ENCODE peak calls at places on chromosomes 12 and 14, in nine cellular contexts. One of them, this sample, is unnamed.
A peak's percentile ranks its signal among the peaks of the same experiment; 100 is the strongest.

GRCh38 chr12:121823101-121823726 is 19.4 kb downstream of the SETD1B start:
- DNase-seq in AG04450: no peak
- DNase-seq in stomach: no peak
- DNase-seq in lung: no peak
- DNase-seq in bronchial epithelial cell: no peak
- DNase-seq in tibial artery: no peak
- DNase-seq in GM12865: no peak
- DNase-seq in ovary: no peak
- DNase-seq in A549: no peak
- DNase-seq in this sample: no peak

GRCh38 chr14:71472281-71472960 is 459.8 kb upstream of the RGS6 start:
- DNase-seq in AG04450: no peak
- DNase-seq in stomach: no peak
- DNase-seq in lung: no peak
- DNase-seq in bronchial epithelial cell: no peak
- DNase-seq in tibial artery: no peak
- DNase-seq in GM12865: peak; percentile 61
- DNase-seq in ovary: no peak
- DNase-seq in A549: no peak
- DNase-seq in this sample: peak; percentile 1

GRCh38 chr12:53232641-53233538 is 881 bp upstream of the RARG start:
- DNase-seq in AG04450: no peak
- DNase-seq in stomach: peak; percentile 70
- DNase-seq in lung: no peak
- DNase-seq in bronchial epithelial cell: peak; percentile 75
- DNase-seq in tibial artery: peak; percentile 89
- DNase-seq in GM12865: no peak
- DNase-seq in ovary: peak; percentile 56
- DNase-seq in A549: peak; percentile 47
- DNase-seq in this sample: no peak

GRCh38 chr12:1927051-1927680 is 8.7 kb upstream of the CACNA2D4 start:
- DNase-seq in AG04450: no peak
- DNase-seq in stomach: peak; percentile 17
- DNase-seq in lung: no peak
- DNase-seq in bronchial epithelial cell: no peak
- DNase-seq in tibial artery: no peak
- DNase-seq in GM12865: no peak
- DNase-seq in ovary: peak; percentile 0
- DNase-seq in A549: no peak
- DNase-seq in this sample: no peak

GRCh38 chr14:93981316-93981715 is 4.9 kb upstream of the ASB2 start:
- DNase-seq in AG04450: no peak
- DNase-seq in stomach: no peak
- DNase-seq in lung: no peak
- DNase-seq in bronchial epithelial cell: no peak
- DNase-seq in tibial artery: no peak
- DNase-seq in GM12865: no peak
- DNase-seq in ovary: no peak
- DNase-seq in A549: no peak
- DNase-seq in this sample: no peak

GRCh38 chr14:72254202-72254939 is 322.1 kb downstream of the RGS6 start:
- DNase-seq in AG04450: no peak
- DNase-seq in stomach: no peak
- DNase-seq in lung: no peak
- DNase-seq in bronchial epithelial cell: no peak
- DNase-seq in tibial artery: no peak
- DNase-seq in GM12865: no peak
- DNase-seq in ovary: no peak
- DNase-seq in A549: no peak
- DNase-seq in this sample: no peak

GRCh38 chr14:53979747-53980642 is 23.4 kb upstream of the BMP4 start:
- DNase-seq in AG04450: no peak
- DNase-seq in stomach: no peak
- DNase-seq in lung: no peak
- DNase-seq in bronchial epithelial cell: no peak
- DNase-seq in tibial artery: no peak
- DNase-seq in GM12865: no peak
- DNase-seq in ovary: peak; percentile 46
- DNase-seq in A549: peak; percentile 27
- DNase-seq in this sample: no peak

GRCh38 chr12:122864894-122865253 is 29.6 kb downstream of the HIP1R start:
- DNase-seq in AG04450: no peak
- DNase-seq in stomach: no peak
- DNase-seq in lung: no peak
- DNase-seq in bronchial epithelial cell: no peak
- DNase-seq in tibial artery: peak; percentile 46
- DNase-seq in GM12865: no peak
- DNase-seq in ovary: no peak
- DNase-seq in A549: no peak
- DNase-seq in this sample: no peak

DNA sequence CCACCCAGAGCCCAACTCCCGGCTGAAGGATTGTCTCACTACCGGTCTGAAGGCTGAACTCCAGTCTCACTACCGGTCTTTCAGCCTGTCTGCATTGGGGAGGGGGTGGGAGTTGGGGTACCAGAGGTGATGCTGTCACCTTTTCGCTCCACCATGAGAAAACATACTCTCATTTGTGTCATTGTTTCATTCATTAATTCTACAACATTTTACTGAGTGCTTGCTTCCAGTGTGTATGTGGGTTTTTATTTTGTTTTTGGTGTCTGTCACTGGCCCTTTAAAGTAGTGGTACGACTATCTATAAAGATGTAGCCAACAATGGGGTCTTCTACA is 524 bp upstream of the CDK4 start:
- DNase-seq in AG04450: no peak
- DNase-seq in stomach: no peak
- DNase-seq in lung: no peak
- DNase-seq in bronchial epithelial cell: no peak
- DNase-seq in tibial artery: no peak
- DNase-seq in GM12865: no peak
- DNase-seq in ovary: no peak
- DNase-seq in A549: no peak
- DNase-seq in this sample: no peak
- H3K4me3 ChIP-seq in AG04450: peak overlapping the region; percentile 49
- H3K4me3 ChIP-seq in stomach: peak overlapping the region; percentile 77
- H3K4me3 ChIP-seq in lung: no peak overlapping the region
- H3K4me3 ChIP-seq in bronchial epithelial cell: peak overlapping the region; percentile 63
- H3K4me3 ChIP-seq in tibial artery: peak overlapping the region; percentile 88
- H3K4me3 ChIP-seq in GM12865: peak overlapping the region; percentile 15
- H3K4me3 ChIP-seq in ovary: peak overlapping the region; percentile 31
- H3K4me3 ChIP-seq in A549: peak overlapping the region; percentile 38
- H3K4me3 ChIP-seq in this sample: peak overlapping the region; percentile 53

GRCh38 chr12:18242380-18243089 is 18.8 kb upstream of the PIK3C2G start:
- DNase-seq in AG04450: no peak
- DNase-seq in stomach: peak; percentile 57
- DNase-seq in lung: no peak
- DNase-seq in bronchial epithelial cell: peak; percentile 16
- DNase-seq in tibial artery: no peak
- DNase-seq in GM12865: no peak
- DNase-seq in ovary: no peak
- DNase-seq in A549: peak; percentile 43
- DNase-seq in this sample: no peak

GRCh38 chr12:18250313-18250916 is 10.9 kb upstream of the PIK3C2G start:
- DNase-seq in AG04450: peak; percentile 37
- DNase-seq in stomach: no peak
- DNase-seq in lung: no peak
- DNase-seq in bronchial epithelial cell: peak; percentile 67
- DNase-seq in tibial artery: no peak
- DNase-seq in GM12865: peak; percentile 54
- DNase-seq in ovary: no peak
- DNase-seq in A549: peak; percentile 66
- DNase-seq in this sample: peak; percentile 23

GRCh38 chr12:18243238-18243637 is 18.1 kb upstream of the PIK3C2G start:
- DNase-seq in AG04450: no peak
- DNase-seq in stomach: no peak
- DNase-seq in lung: no peak
- DNase-seq in bronchial epithelial cell: no peak
- DNase-seq in tibial artery: no peak
- DNase-seq in GM12865: no peak
- DNase-seq in ovary: no peak
- DNase-seq in A549: no peak
- DNase-seq in this sample: no peak

DNA sequence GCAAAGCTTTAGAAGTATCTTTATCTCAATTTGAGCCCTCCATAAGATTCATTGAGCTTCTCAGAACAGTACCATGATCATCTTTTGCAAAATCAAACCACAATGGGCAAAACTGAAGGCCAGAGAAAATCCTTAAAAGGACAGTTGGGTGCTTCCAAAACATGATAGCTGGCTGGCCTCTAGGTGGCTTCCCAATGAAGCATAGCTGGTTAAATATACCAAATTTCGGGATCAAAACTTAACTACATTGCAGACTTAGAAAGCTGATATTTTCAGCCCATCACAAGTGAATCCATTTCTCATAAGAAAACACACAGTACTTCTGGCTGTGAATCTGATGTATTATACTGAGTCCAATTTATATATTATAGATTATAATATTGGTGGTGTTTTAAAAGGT is 15.3 kb upstream of the PIK3C2G start:
- DNase-seq in AG04450: no peak
- DNase-seq in stomach: no peak
- DNase-seq in lung: no peak
- DNase-seq in bronchial epithelial cell: no peak
- DNase-seq in tibial artery: no peak
- DNase-seq in GM12865: no peak
- DNase-seq in ovary: no peak
- DNase-seq in A549: peak; percentile 9
- DNase-seq in this sample: no peak
- TF ChIP-seq CTCF in AG04450: peak; percentile 45
- TF ChIP-seq CTCF in stomach: no peak
- TF ChIP-seq CTCF in lung: no peak
- TF ChIP-seq CTCF in bronchial epithelial cell: no peak
- TF ChIP-seq CTCF in tibial artery: no peak
- TF ChIP-seq CTCF in GM12865: no peak
- TF ChIP-seq CTCF in ovary: no peak
- TF ChIP-seq CTCF in A549: no peak
- TF ChIP-seq CTCF in this sample: peak; percentile 10

GRCh38 chr12:50506753-50507473 is 2.1 kb downstream of the DIP2B start:
- DNase-seq in AG04450: no peak
- DNase-seq in stomach: no peak
- DNase-seq in lung: no peak
- DNase-seq in bronchial epithelial cell: peak; percentile 18
- DNase-seq in tibial artery: no peak
- DNase-seq in GM12865: no peak
- DNase-seq in ovary: no peak
- DNase-seq in A549: no peak
- DNase-seq in this sample: no peak
- H3K4me3 ChIP-seq in AG04450: peak overlapping the region; percentile 90
- H3K4me3 ChIP-seq in stomach: peak overlapping the region; percentile 81
- H3K4me3 ChIP-seq in lung: no peak overlapping the region
- H3K4me3 ChIP-seq in bronchial epithelial cell: peak overlapping the region; percentile 69
- H3K4me3 ChIP-seq in tibial artery: no peak overlapping the region
- H3K4me3 ChIP-seq in GM12865: peak overlapping the region; percentile 76
- H3K4me3 ChIP-seq in ovary: peak overlapping the region; percentile 55
- H3K4me3 ChIP-seq in A549: no peak overlapping the region
- H3K4me3 ChIP-seq in this sample: peak overlapping the region; percentile 6

DNA sequence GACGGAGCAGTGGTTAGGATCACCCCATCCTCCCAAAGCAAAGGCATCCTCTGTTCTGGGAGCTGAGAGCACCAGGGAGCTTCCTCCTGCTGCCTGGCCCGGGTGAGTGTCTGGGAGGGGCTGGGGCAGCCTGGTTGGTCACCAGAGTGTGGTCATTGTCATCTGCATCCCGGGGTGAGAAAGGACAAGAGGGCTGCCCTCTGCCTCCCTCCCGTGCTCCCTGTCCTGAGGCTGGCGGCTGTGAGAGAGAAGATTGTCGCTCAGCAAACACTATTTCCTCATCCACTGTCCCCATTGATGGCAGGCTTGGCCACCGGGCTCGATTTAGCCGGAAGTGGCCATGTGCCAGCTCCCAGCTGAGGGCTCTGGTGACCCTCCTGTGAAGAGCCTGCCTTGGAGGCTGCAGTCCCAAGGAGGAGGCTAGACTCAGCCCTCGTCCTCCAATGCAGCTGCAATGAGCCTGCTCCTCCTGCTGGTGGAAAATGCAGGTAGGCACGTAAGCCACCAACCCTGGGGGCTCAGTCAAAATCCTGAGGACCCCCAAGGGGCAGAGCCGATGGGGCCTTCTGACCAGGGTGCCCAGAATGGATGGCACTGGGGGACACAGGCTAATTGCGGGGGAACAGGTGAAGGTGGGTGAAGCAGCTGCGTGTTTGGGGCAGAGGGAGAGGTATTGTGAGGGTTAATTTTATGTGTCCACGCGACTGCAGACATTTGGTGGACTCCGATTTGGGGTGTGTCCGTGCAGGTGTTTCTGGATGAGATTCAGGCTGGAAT is 155.7 kb downstream of the KIF26A start:
- DNase-seq in AG04450: no peak
- DNase-seq in stomach: no peak
- DNase-seq in lung: no peak
- DNase-seq in bronchial epithelial cell: no peak
- DNase-seq in tibial artery: peak; percentile 46
- DNase-seq in GM12865: no peak
- DNase-seq in ovary: peak; percentile 33
- DNase-seq in A549: peak; percentile 26
- DNase-seq in this sample: no peak
- TF ChIP-seq CTCF in AG04450: no peak
- TF ChIP-seq CTCF in stomach: no peak
- TF ChIP-seq CTCF in lung: no peak
- TF ChIP-seq CTCF in bronchial epithelial cell: no peak
- TF ChIP-seq CTCF in tibial artery: no peak
- TF ChIP-seq CTCF in GM12865: peak; percentile 1
- TF ChIP-seq CTCF in ovary: no peak
- TF ChIP-seq CTCF in A549: peak; percentile 29
- TF ChIP-seq CTCF in this sample: no peak